ENCODE peak calls at places on chromosomes 4 and X, in four cellular contexts. One of them, this sample, is unnamed.

GRCh38 chrX:69362354-69362753 is 141.8 kb upstream of the NALF2 start:
- DNase-seq in IMR-90: no peak
- DNase-seq in H1: no peak
- DNase-seq in H9: no peak
- DNase-seq in this sample: no peak

GRCh38 chr4:41319553-41319952 is 62.8 kb downstream of the UCHL1 start:
- DNase-seq in H1: no peak
- DNase-seq in IMR-90: no peak
- DNase-seq in H9: no peak
- DNase-seq in this sample: no peak

GRCh38 chrX:135431886-135432285 is 10.1 kb downstream of the SMIM10L2A start:
- DNase-seq in H1: no peak
- DNase-seq in H9: no peak
- DNase-seq in IMR-90: no peak
- DNase-seq in this sample: no peak

GRCh38 chr4:7424553-7425111 is 10.1 kb downstream of the PSAPL1 start:
- DNase-seq in H1: no peak
- DNase-seq in H9: peak
- DNase-seq in IMR-90: no peak
- DNase-seq in this sample: no peak

GRCh38 chr4:44319129-44319528 is 129.5 kb downstream of the KCTD8 start:
- DNase-seq in H1: no peak
- DNase-seq in IMR-90: no peak
- DNase-seq in H9: no peak
- DNase-seq in this sample: no peak

GRCh38 chr4:1515763-1516162 is 109.5 kb upstream of the NKX1-1 start:
- DNase-seq in H9: no peak
- DNase-seq in H1: no peak
- DNase-seq in IMR-90: no peak
- DNase-seq in this sample: no peak

GRCh38 chr4:163109967-163110366 is 56.7 kb downstream of the NAF1 start:
- DNase-seq in H9: no peak
- DNase-seq in IMR-90: no peak
- DNase-seq in H1: no peak
- DNase-seq in this sample: no peak

GRCh38 chrX:151896734-151897474 is 15.8 kb upstream of the MAGEA4 start:
- DNase-seq in IMR-90: peak
- DNase-seq in H9: no peak
- DNase-seq in H1: no peak
- DNase-seq in this sample: no peak

GRCh38 chrX:66022742-66023725 is 16.8 kb downstream of the VSIG4 start:
- DNase-seq in H1: no peak
- DNase-seq in IMR-90: no peak
- DNase-seq in H9: peak
- DNase-seq in this sample: no peak

GRCh38 chrX:110414679-110415439 is 56.2 kb downstream of the RTL9 start:
- DNase-seq in IMR-90: peak
- DNase-seq in H9: no peak
- DNase-seq in H1: no peak
- DNase-seq in this sample: peak

GRCh38 chr4:151862766-151863165 is 102.0 kb upstream of the GATB start:
- DNase-seq in H1: no peak
- DNase-seq in IMR-90: peak
- DNase-seq in H9: no peak
- DNase-seq in this sample: no peak

GRCh38 chr4:56330691-56331090 is 56.6 kb downstream of the AASDH start:
- DNase-seq in H1: no peak
- DNase-seq in H9: no peak
- DNase-seq in IMR-90: peak
- DNase-seq in this sample: peak

GRCh38 chr4:137359691-137360315 is 172.5 kb downstream of the PCDH18 start:
- DNase-seq in IMR-90: peak
- DNase-seq in H1: no peak
- DNase-seq in H9: no peak
- DNase-seq in this sample: no peak

GRCh38 chr4:159042097-159042605 is 60.7 kb upstream of the RAPGEF2 start:
- DNase-seq in H9: no peak
- DNase-seq in IMR-90: no peak
- DNase-seq in H1: no peak
- DNase-seq in this sample: no peak

GRCh38 chrX:71117358-71117757 is 1.0 kb upstream of the MED12 start:
- DNase-seq in H9: no peak
- DNase-seq in IMR-90: no peak
- DNase-seq in H1: no peak
- DNase-seq in this sample: no peak

GRCh38 chrX:71118032-71118984 is at the start of gene MED12:
- DNase-seq in H9: peak
- DNase-seq in IMR-90: peak
- DNase-seq in H1: no peak
- DNase-seq in this sample: peak

DNA sequence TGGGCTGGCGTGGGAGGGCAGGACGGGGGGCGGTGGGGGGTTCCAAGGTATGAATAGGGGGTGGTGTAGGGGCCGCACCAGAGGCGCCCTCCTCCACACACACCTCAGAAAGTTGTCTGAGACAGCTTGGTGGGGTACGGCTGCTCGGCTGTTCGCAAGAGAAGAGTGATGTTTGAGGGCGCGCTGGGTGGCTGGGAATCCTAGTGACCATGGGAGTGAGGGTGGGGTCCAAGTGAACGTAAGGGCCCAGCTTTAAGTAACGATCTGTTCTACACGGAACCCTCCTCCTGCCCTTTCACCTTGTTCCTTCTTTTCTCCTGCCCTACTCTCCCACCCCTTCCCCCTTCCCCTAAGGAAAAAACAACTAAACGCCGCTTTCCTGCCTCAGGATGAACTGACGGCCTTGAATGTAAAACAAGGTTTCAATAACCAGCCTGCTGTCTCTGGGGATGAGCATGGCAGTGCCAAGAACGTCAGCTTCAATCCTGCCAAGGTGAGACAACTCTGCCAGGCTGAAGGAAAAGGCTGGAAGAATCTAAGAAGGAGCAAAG is 664 bp downstream of the MED12 start:
- DNase-seq in H9: no peak
- DNase-seq in IMR-90: no peak
- DNase-seq in H1: no peak
- DNase-seq in this sample: no peak
- H3K18ac ChIP-seq in H9: no peak
- H3K18ac ChIP-seq in IMR-90: no peak
- H3K18ac ChIP-seq in H1: no peak
- H3K18ac ChIP-seq in this sample: no peak

GRCh38 chr4:81786770-81787169 is 315.1 kb upstream of the RASGEF1B start:
- DNase-seq in H1: no peak
- DNase-seq in IMR-90: no peak
- DNase-seq in H9: no peak
- DNase-seq in this sample: no peak
- H3K4me2 ChIP-seq in H1: no peak
- H3K4me2 ChIP-seq in IMR-90: no peak
- H3K4me2 ChIP-seq in H9: no peak
- H3K4me2 ChIP-seq in this sample: no peak

GRCh38 chr4:3346146-3346545 is 53.3 kb downstream of the RGS12 start:
- DNase-seq in H9: no peak
- DNase-seq in H1: no peak
- DNase-seq in IMR-90: peak
- DNase-seq in this sample: peak
- H2AFZ ChIP-seq in H9: no peak
- H2AFZ ChIP-seq in H1: no peak
- H2AFZ ChIP-seq in IMR-90: no peak
- H2AFZ ChIP-seq in this sample: no peak

GRCh38 chr4:123696712-123697111 is 300.1 kb downstream of the SPRY1 start:
- DNase-seq in IMR-90: no peak
- DNase-seq in H1: no peak
- DNase-seq in H9: no peak
- DNase-seq in this sample: no peak

GRCh38 chr4:123705419-123705818 is 308.8 kb downstream of the SPRY1 start:
- DNase-seq in H1: no peak
- DNase-seq in IMR-90: no peak
- DNase-seq in H9: no peak
- DNase-seq in this sample: no peak

GRCh38 chr4:123701046-123701445 is 304.5 kb downstream of the SPRY1 start:
- DNase-seq in H9: no peak
- DNase-seq in IMR-90: peak
- DNase-seq in H1: no peak
- DNase-seq in this sample: no peak

DNA sequence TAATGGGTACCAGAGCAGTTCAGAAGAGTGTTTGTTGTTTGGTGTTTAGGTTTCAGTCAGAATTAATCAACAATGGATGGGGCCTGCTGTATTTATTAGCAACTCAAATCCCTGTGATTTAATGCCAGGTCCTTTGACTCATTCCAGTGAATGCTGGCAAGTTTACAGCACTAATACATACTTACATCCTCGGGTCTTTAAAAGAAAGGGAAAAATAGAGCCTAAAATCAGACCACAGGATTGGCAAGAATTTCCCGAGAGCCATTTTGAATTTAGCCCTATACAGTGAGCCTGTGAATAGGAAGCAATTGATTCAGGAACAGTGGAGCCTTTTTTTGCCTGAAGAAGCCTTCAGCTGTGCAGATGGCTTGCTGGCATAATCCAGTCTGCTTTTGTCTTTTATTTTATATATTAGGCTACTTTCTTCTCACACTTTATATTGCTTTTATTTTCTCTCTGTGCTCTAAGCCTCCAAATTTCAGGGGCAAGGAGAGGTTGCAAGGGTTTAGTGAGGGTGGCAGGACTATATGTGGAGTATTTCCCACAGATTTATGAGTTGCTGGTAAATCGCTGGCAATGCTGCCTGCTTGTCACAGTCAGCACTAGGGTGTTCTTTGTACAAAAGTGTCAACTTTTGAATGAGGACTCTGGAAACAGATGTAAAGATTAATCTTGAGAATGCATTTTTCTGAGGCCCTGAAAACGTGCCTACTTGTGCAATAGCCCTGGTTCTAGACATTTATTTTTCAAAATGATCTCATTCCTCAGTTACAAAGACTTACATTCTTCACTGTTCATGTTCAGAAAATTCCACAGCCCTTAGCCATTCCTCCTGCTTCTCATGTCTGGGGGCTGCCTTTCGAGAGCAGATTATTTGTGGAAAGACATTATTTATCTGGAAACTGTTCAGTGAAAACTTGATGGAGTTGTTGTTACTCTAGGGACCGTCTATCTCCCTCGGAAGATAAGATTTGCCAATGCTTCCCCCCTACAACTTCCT is 303.5 kb downstream of the SPRY1 start:
- DNase-seq in IMR-90: peak
- DNase-seq in H1: no peak
- DNase-seq in H9: no peak
- DNase-seq in this sample: peak
- H3K18ac ChIP-seq in IMR-90: peak
- H3K18ac ChIP-seq in H1: no peak
- H3K18ac ChIP-seq in H9: no peak
- H3K18ac ChIP-seq in this sample: peak

GRCh38 chrX:118594697-118595420 is 99.2 kb downstream of the DOCK11 start:
- DNase-seq in H9: no peak
- DNase-seq in H1: no peak
- DNase-seq in IMR-90: no peak
- DNase-seq in this sample: no peak
- H3K4me2 ChIP-seq in H9: no peak
- H3K4me2 ChIP-seq in H1: no peak
- H3K4me2 ChIP-seq in IMR-90: no peak
- H3K4me2 ChIP-seq in this sample: no peak

GRCh38 chr4:99815597-99816011 is 1.0 kb upstream of the DAPP1 start:
- DNase-seq in IMR-90: peak
- DNase-seq in H1: no peak
- DNase-seq in H9: peak
- DNase-seq in this sample: peak

GRCh38 chr4:99816611-99817309 is at the start of gene DAPP1:
- DNase-seq in H9: no peak
- DNase-seq in IMR-90: no peak
- DNase-seq in H1: no peak
- DNase-seq in this sample: no peak

GRCh38 chr4:99818661-99819060 is 2.0 kb downstream of the DAPP1 start:
- DNase-seq in IMR-90: no peak
- DNase-seq in H1: no peak
- DNase-seq in H9: no peak
- DNase-seq in this sample: no peak

GRCh38 chr4:99821918-99822503 is 5.4 kb downstream of the DAPP1 start:
- DNase-seq in H1: no peak
- DNase-seq in IMR-90: no peak
- DNase-seq in H9: no peak
- DNase-seq in this sample: no peak

DNA sequence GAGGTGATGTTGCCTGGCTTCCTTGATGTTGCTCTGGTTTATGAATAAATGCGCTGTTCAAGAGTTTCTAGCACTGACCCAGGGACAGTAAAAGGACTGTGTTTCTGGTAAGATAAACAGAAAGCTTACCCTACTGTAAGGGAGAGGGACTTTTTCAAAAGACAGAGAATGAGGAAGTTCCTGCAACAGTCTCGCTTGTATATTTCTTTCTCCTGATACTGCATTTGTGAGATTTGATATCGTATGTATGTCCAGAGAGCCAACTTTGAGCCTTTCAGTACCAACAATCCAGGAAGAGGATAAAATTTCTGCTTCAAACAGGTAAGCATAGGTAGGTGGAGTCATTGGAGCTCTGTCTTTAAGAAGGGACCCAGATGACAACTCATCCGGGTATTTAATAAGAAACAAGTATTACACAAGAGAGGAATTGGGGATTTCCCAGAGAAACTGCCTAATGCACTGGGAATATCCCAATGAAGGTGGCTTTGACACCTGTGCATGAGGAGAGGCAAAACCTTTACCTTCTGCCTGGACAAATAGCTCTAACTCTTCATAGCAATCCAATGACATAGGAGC is 771 bp downstream of the DAPP1 start:
- DNase-seq in IMR-90: no peak
- DNase-seq in H1: no peak
- DNase-seq in H9: no peak
- DNase-seq in this sample: no peak
- H2AFZ ChIP-seq in IMR-90: no peak
- H2AFZ ChIP-seq in H1: no peak
- H2AFZ ChIP-seq in H9: no peak
- H2AFZ ChIP-seq in this sample: no peak

GRCh38 chr4:110630621-110631402 is 7.9 kb upstream of the PITX2 start:
- DNase-seq in IMR-90: no peak
- DNase-seq in H1: no peak
- DNase-seq in H9: peak
- DNase-seq in this sample: peak
- H3K18ac ChIP-seq in IMR-90: no peak
- H3K18ac ChIP-seq in H1: no peak
- H3K18ac ChIP-seq in H9: no peak
- H3K18ac ChIP-seq in this sample: no peak

DNA sequence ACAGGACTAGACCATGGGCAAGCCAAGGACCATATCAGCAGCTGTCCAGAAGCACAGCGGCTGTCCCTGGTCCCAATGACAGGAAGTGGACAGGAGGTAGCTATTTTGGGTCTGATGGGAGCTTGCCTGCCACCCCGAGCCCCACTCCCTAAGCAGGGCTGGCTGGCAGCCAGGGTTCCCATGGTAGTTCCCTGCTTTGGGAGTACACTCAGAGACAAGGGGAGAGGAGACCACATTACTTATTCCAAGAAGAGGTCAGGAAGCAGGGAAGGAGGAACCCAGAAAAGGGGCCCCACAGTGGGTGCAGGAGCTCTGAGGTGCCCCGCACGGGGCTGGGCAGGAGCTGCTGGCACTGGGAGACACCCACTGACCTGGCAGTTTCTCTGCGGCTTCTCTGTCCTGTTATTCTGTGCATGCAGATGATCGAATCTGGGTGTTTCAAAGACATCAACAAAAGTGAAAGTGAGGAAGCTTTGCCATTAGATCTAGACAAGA is 36.3 kb downstream of the HTT-AS start:
- DNase-seq in H1: no peak
- DNase-seq in IMR-90: no peak
- DNase-seq in H9: no peak
- DNase-seq in this sample: no peak
- H3K4me2 ChIP-seq in H1: no peak
- H3K4me2 ChIP-seq in IMR-90: peak
- H3K4me2 ChIP-seq in H9: no peak
- H3K4me2 ChIP-seq in this sample: no peak